ENCODE peak calls at places on chromosomes 7 and 10, in five cellular contexts. One of them, this sample, is unnamed.
A peak's percentile ranks its signal among the peaks of the same experiment; 100 is the strongest.

GRCh38 chr10:110429301-110429700 is 68.4 kb upstream of the DUSP5 start:
- DNase-seq in uterus: no peak
- DNase-seq in NCI-H82: no peak
- DNase-seq in breast epithelium: no peak
- DNase-seq in substantia nigra: no peak
- DNase-seq in this sample: no peak

GRCh38 chr10:102665904-102666509 is 21.7 kb downstream of the TRIM8 start:
- DNase-seq in uterus: no peak
- DNase-seq in NCI-H82: no peak
- DNase-seq in breast epithelium: no peak
- DNase-seq in substantia nigra: no peak
- DNase-seq in this sample: no peak

GRCh38 chr7:155333346-155334234 is 35.9 kb downstream of the INSIG1 start:
- DNase-seq in uterus: no peak
- DNase-seq in NCI-H82: peak; percentile 65
- DNase-seq in breast epithelium: no peak
- DNase-seq in substantia nigra: no peak
- DNase-seq in this sample: no peak

GRCh38 chr7:150745086-150745485 is 7.9 kb downstream of the GIMAP5 start:
- DNase-seq in uterus: no peak
- DNase-seq in NCI-H82: no peak
- DNase-seq in breast epithelium: no peak
- DNase-seq in substantia nigra: no peak
- DNase-seq in this sample: peak; percentile 13

GRCh38 chr7:44093102-44093641 is 10.8 kb upstream of the POLM start:
- DNase-seq in uterus: no peak
- DNase-seq in NCI-H82: no peak
- DNase-seq in breast epithelium: no peak
- DNase-seq in substantia nigra: no peak
- DNase-seq in this sample: no peak

GRCh38 chr10:73591935-73592699 is 975 bp upstream of the USP54 start:
- DNase-seq in uterus: peak; percentile 43
- DNase-seq in NCI-H82: peak; percentile 43
- DNase-seq in breast epithelium: peak; percentile 74
- DNase-seq in substantia nigra: peak; percentile 81
- DNase-seq in this sample: peak; percentile 9

GRCh38 chr7:22717760-22718159 is 9.2 kb upstream of the IL6 start:
- DNase-seq in uterus: no peak
- DNase-seq in NCI-H82: no peak
- DNase-seq in breast epithelium: no peak
- DNase-seq in substantia nigra: no peak
- DNase-seq in this sample: no peak

GRCh38 chr10:112886463-112886862 is 63.6 kb upstream of the TCF7L2 start:
- DNase-seq in uterus: no peak
- DNase-seq in NCI-H82: no peak
- DNase-seq in breast epithelium: no peak
- DNase-seq in substantia nigra: no peak
- DNase-seq in this sample: no peak

GRCh38 chr10:3848005-3848767 is 63.2 kb upstream of the KLF6 start:
- DNase-seq in uterus: no peak
- DNase-seq in NCI-H82: no peak
- DNase-seq in breast epithelium: no peak
- DNase-seq in substantia nigra: no peak
- DNase-seq in this sample: no peak

GRCh38 chr7:24229481-24230226 is 54.3 kb upstream of the NPY start:
- DNase-seq in uterus: no peak
- DNase-seq in NCI-H82: no peak
- DNase-seq in breast epithelium: no peak
- DNase-seq in substantia nigra: no peak
- DNase-seq in this sample: no peak

GRCh38 chr10:119542357-119542989 is at the start of gene RGS10:
- DNase-seq in uterus: peak; percentile 74
- DNase-seq in NCI-H82: peak; percentile 88
- DNase-seq in breast epithelium: peak; percentile 52
- DNase-seq in substantia nigra: peak; percentile 17
- DNase-seq in this sample: peak; percentile 91

GRCh38 chr7:27165089-27165654 is at the start of gene HOXA9:
- DNase-seq in uterus: peak; percentile 83
- DNase-seq in NCI-H82: peak; percentile 73
- DNase-seq in breast epithelium: peak; percentile 81
- DNase-seq in substantia nigra: no peak
- DNase-seq in this sample: no peak

GRCh38 chr10:128103229-128103714 is 23.0 kb downstream of the MKI67 start:
- DNase-seq in uterus: no peak
- DNase-seq in NCI-H82: no peak
- DNase-seq in breast epithelium: no peak
- DNase-seq in substantia nigra: no peak
- DNase-seq in this sample: no peak

GRCh38 chr10:114631090-114631677 is 26.9 kb downstream of the ABLIM1 start:
- DNase-seq in uterus: no peak
- DNase-seq in NCI-H82: no peak
- DNase-seq in breast epithelium: no peak
- DNase-seq in substantia nigra: no peak
- DNase-seq in this sample: no peak

GRCh38 chr10:127427926-127428325 is 121.2 kb upstream of the NPS start:
- DNase-seq in uterus: no peak
- DNase-seq in NCI-H82: no peak
- DNase-seq in breast epithelium: no peak
- DNase-seq in substantia nigra: no peak
- DNase-seq in this sample: no peak

GRCh38 chr10:61845950-61846268 is 55.6 kb upstream of the ARID5B start:
- DNase-seq in uterus: no peak
- DNase-seq in NCI-H82: no peak
- DNase-seq in breast epithelium: no peak
- DNase-seq in substantia nigra: no peak
- DNase-seq in this sample: no peak

GRCh38 chr10:110324805-110325280 is 20.1 kb upstream of the SMNDC1 start:
- DNase-seq in uterus: no peak
- DNase-seq in NCI-H82: no peak
- DNase-seq in breast epithelium: no peak
- DNase-seq in substantia nigra: no peak
- DNase-seq in this sample: no peak

GRCh38 chr7:47503283-47503682 is 78.6 kb downstream of the TNS3 start:
- DNase-seq in uterus: no peak
- DNase-seq in NCI-H82: peak; percentile 15
- DNase-seq in breast epithelium: no peak
- DNase-seq in substantia nigra: no peak
- DNase-seq in this sample: no peak

GRCh38 chr7:94687810-94688209 is 31.9 kb upstream of the SGCE start:
- DNase-seq in uterus: no peak
- DNase-seq in NCI-H82: no peak
- DNase-seq in breast epithelium: no peak
- DNase-seq in substantia nigra: no peak
- DNase-seq in this sample: no peak

GRCh38 chr7:36863901-36864701 is 139.8 kb upstream of the AOAH start:
- DNase-seq in uterus: no peak
- DNase-seq in NCI-H82: peak; percentile 57
- DNase-seq in breast epithelium: no peak
- DNase-seq in substantia nigra: no peak
- DNase-seq in this sample: peak; percentile 13

GRCh38 chr7:22564511-22565045 is 64.6 kb upstream of the STEAP1B start:
- DNase-seq in uterus: no peak
- DNase-seq in NCI-H82: no peak
- DNase-seq in breast epithelium: no peak
- DNase-seq in substantia nigra: no peak
- DNase-seq in this sample: no peak

GRCh38 chr7:21352540-21353387 is 75.1 kb upstream of the SP4 start:
- DNase-seq in uterus: no peak
- DNase-seq in NCI-H82: no peak
- DNase-seq in breast epithelium: no peak
- DNase-seq in substantia nigra: no peak
- DNase-seq in this sample: no peak

GRCh38 chr10:34236927-34237326 is 578.2 kb downstream of the PARD3 start:
- DNase-seq in uterus: no peak
- DNase-seq in NCI-H82: peak; percentile 90
- DNase-seq in breast epithelium: no peak
- DNase-seq in substantia nigra: no peak
- DNase-seq in this sample: no peak

GRCh38 chr10:21243748-21244257 is 281.7 kb downstream of the SKIDA1 start:
- DNase-seq in uterus: no peak
- DNase-seq in NCI-H82: no peak
- DNase-seq in breast epithelium: no peak
- DNase-seq in substantia nigra: no peak
- DNase-seq in this sample: no peak

GRCh38 chr7:69598487-69599148 is 343 bp downstream of the AUTS2 start:
- DNase-seq in uterus: no peak
- DNase-seq in NCI-H82: peak; percentile 78
- DNase-seq in breast epithelium: peak; percentile 22
- DNase-seq in substantia nigra: no peak
- DNase-seq in this sample: peak; percentile 12

GRCh38 chr10:132187421-132188138 is 832 bp downstream of the DPYSL4 start:
- DNase-seq in uterus: no peak
- DNase-seq in NCI-H82: no peak
- DNase-seq in breast epithelium: no peak
- DNase-seq in substantia nigra: no peak
- DNase-seq in this sample: peak; percentile 21